ENCODE peak calls at places on chromosomes 13 and 19, in five cellular contexts. O, J, K, C and P are unnamed samples.
A peak's percentile ranks its signal among the peaks of the same experiment; 100 is the strongest.

GRCh38 chr13:111929036-111929616 is 137.8 kb upstream of the SOX1 start:
- DNase-seq in O (no peak), J (no peak), K (no peak), C (no peak), P (no peak)

GRCh38 chr13:109400192-109400591 is 386.2 kb downstream of the IRS2 start:
- DNase-seq in O (no peak), J (no peak), K (no peak), C (no peak), P (peak; percentile 33)

GRCh38 chr19:18933297-18933696 is 7.7 kb downstream of the HOMER3 start:
- DNase-seq in O (no peak), J (no peak), K (no peak), C (no peak), P (no peak)

GRCh38 chr13:95355491-95355890 is 54.2 kb upstream of the ABCC4 start:
- DNase-seq in O (no peak), J (no peak), K (no peak), C (peak; percentile 21), P (no peak)

GRCh38 chr19:38099966-38100365 is 124.1 kb downstream of the DPF1 start:
- DNase-seq in O (no peak), J (no peak), K (no peak), C (peak; percentile 11), P (no peak)

GRCh38 chr19:33903489-33903850 is 106.8 kb downstream of the KCTD15 start:
- DNase-seq in O (no peak), J (no peak), K (no peak), C (no peak), P (no peak)

GRCh38 chr13:20137875-20138274 is 23.0 kb downstream of the GJA3 start:
- DNase-seq in O (no peak), J (no peak), K (no peak), C (no peak), P (no peak)

GRCh38 chr19:36528921-36529518 is 949 bp upstream of the ZNF260 start:
- DNase-seq in O (no peak), J (peak; percentile 52), K (no peak), C (no peak), P (peak; percentile 3)

GRCh38 chr13:59677430-59677829 is 486.3 kb downstream of the DIAPH3 start:
- DNase-seq in O (no peak), J (no peak), K (no peak), C (no peak), P (no peak)

GRCh38 chr19:24074720-24075119 is 12.3 kb upstream of the ZNF254 start:
- DNase-seq in O (no peak), J (no peak), K (no peak), C (peak; percentile 77), P (no peak)

GRCh38 chr19:38663957-38664502 is 16.6 kb downstream of the ACTN4 start:
- DNase-seq in O (no peak), J (no peak), K (no peak), C (no peak), P (no peak)

GRCh38 chr13:58906329-58907007 is 1257.3 kb downstream of the DIAPH3 start:
- DNase-seq in O (no peak), J (no peak), K (no peak), C (no peak), P (no peak)

GRCh38 chr13:89269737-89270136 is 1598.6 kb downstream of the SLITRK5 start:
- DNase-seq in O (no peak), J (no peak), K (no peak), C (no peak), P (no peak)

GRCh38 chr19:39406656-39407393 is at the start of gene ZFP36:
- DNase-seq in O (peak; percentile 83), J (peak; percentile 77), K (no peak), C (peak; percentile 81), P (peak; percentile 85)

GRCh38 chr13:81636120-81636519 is 1295.2 kb upstream of the SPRY2 start:
- DNase-seq in O (no peak), J (no peak), K (no peak), C (no peak), P (no peak)

DNA sequence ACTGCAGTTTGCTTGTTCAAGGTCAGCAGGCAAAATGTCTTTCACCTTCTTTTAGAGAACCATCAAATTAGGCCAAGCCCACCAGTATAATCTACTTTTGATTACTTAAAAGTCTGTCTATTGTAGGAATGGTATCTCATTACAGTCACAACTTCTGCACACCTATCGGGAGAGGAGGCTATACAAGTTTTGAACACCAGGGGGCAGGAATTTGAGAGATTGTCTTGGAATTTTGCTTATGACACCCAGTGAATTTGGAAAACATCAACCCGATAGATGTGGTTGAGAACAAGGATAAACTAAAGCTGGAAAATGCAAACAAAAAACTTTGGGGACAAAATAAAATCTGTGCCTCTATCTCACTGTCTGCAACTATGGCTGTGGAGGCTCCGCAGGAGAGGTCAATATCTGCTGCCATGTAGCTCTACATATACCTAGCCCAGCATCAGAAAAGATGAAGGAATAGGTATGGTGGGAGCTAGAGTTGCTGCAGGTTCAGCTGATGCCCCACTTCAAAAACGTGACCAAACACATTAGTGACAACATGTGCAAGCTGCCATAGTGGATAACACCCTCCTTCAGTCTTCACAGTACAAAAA is 1299.2 kb upstream of the SPRY2 start:
- DNase-seq in O (no peak), J (peak; percentile 3), K (no peak), C (no peak), P (peak; percentile 8)
- TF ChIP-seq CTCF in O (peak; percentile 66), J (no peak), K (peak; percentile 9), C (peak; percentile 15), P (peak; percentile 73)

GRCh38 chr13:106464076-106464475 is 71.4 kb downstream of the EFNB2 start:
- DNase-seq in O (no peak), J (no peak), K (no peak), C (no peak), P (no peak)
- TF ChIP-seq CTCF in O (no peak), J (no peak), K (no peak), C (no peak), P (no peak)

GRCh38 chr19:6551607-6552450 is 21.0 kb downstream of the TNFSF9 start:
- DNase-seq in O (no peak), J (peak; percentile 85), K (no peak), C (peak; percentile 27), P (no peak)
- TF ChIP-seq CTCF in O (no peak), J (peak; percentile 76), K (peak; percentile 16), C (no peak), P (no peak)

GRCh38 chr19:16025108-16026101 is 50.9 kb upstream of the TPM4 start:
- DNase-seq in O (no peak), J (peak; percentile 50), K (peak; percentile 31), C (peak; percentile 86), P (peak; percentile 15)
- TF ChIP-seq CTCF in O (no peak), J (peak; percentile 62), K (peak; percentile 54), C (peak; percentile 71), P (no peak)

GRCh38 chr13:110511509-110512181 is 49.9 kb downstream of the RAB20 start:
- DNase-seq in O (no peak), J (peak; percentile 42), K (no peak), C (no peak), P (no peak)
- TF ChIP-seq CTCF in O (no peak), J (peak; percentile 39), K (no peak), C (no peak), P (no peak)

GRCh38 chr19:31461814-31462539 is 112.7 kb upstream of the TSHZ3 start:
- DNase-seq in O (no peak), J (no peak), K (no peak), C (peak; percentile 48), P (no peak)
- TF ChIP-seq CTCF in O (no peak), J (no peak), K (no peak), C (peak; percentile 40), P (no peak)

GRCh38 chr13:25807562-25807961 is 244.3 kb downstream of the SHISA2 start:
- DNase-seq in O (no peak), J (no peak), K (no peak), C (no peak), P (no peak)
- TF ChIP-seq CTCF in O (no peak), J (no peak), K (no peak), C (no peak), P (no peak)

GRCh38 chr19:1220452-1221037 is 15.0 kb downstream of the STK11 start:
- DNase-seq in O (no peak), J (no peak), K (no peak), C (no peak), P (no peak)
- TF ChIP-seq CTCF in O (no peak), J (no peak), K (no peak), C (peak; percentile 32), P (no peak)

GRCh38 chr19:58228584-58229254 is at the start of gene ZNF544:
- DNase-seq in O (peak; percentile 79), J (peak; percentile 80), K (peak; percentile 19), C (peak; percentile 67), P (peak; percentile 80)
- TF ChIP-seq CTCF in O (peak; percentile 11), J (peak; percentile 29), K (peak; percentile 11), C (no peak), P (peak; percentile 37)